ENCODE peak calls at places on chromosomes 11 and 22, in five cellular contexts. L, M, P, C and X are unnamed samples.

GRCh38 chr11:116778556-116778955 is 5.8 kb upstream of the BUD13 start:
- DNase-seq in M (no peak), P (no peak), C (peak; percentile 19), L (no peak), X (no peak)

GRCh38 chr11:110160016-110160415 is 66.8 kb downstream of the ZC3H12C start:
- DNase-seq in P (peak; percentile 35), M (no peak), C (peak; percentile 59), L (no peak), X (no peak)

GRCh38 chr22:49934144-49934890 is 15.9 kb downstream of the CRELD2 start:
- DNase-seq in L (peak; percentile 91), C (peak; percentile 47), M (peak; percentile 64), P (no peak), X (no peak)

GRCh38 chr11:83249972-83250593 is 36.1 kb downstream of the CCDC90B start:
- DNase-seq in L (no peak), P (peak; percentile 69), M (peak; percentile 61), C (peak; percentile 75), X (no peak)

GRCh38 chr11:34546511-34547206 is 33.1 kb upstream of the ELF5 start:
- DNase-seq in C (no peak), M (no peak), P (no peak), L (no peak), X (no peak)

GRCh38 chr11:7968686-7969085 is 3.4 kb upstream of the NLRP10 start:
- DNase-seq in L (no peak), C (no peak), P (no peak), M (no peak), X (no peak)

GRCh38 chr11:12822623-12823022 is 148.4 kb downstream of the TEAD1 start:
- DNase-seq in M (no peak), L (no peak), P (no peak), C (no peak), X (no peak)

GRCh38 chr22:36948273-36949055 is 35.0 kb downstream of the CSF2RB start:
- DNase-seq in L (no peak), C (no peak), P (peak; percentile 84), M (no peak), X (no peak)

GRCh38 chr22:27820896-27821866 is 19.6 kb upstream of the MN1 start:
- DNase-seq in P (no peak), M (no peak), L (no peak), C (no peak), X (no peak)

GRCh38 chr11:5226732-5227327 is at the start of gene HBB:
- DNase-seq in L (no peak), P (no peak), M (no peak), C (no peak), X (no peak)

GRCh38 chr11:27696112-27696511 is 4.1 kb downstream of the BDNF start:
- DNase-seq in C (peak; percentile 28), L (no peak), M (no peak), P (no peak), X (no peak)

GRCh38 chr11:105670811-105671210 is 60.9 kb downstream of the GRIA4 start:
- DNase-seq in L (no peak), M (no peak), P (no peak), C (no peak), X (no peak)

GRCh38 chr22:44543781-44544181 is 45.7 kb upstream of the RTL6 start:
- DNase-seq in L (peak; percentile 20), C (no peak), P (peak; percentile 39), M (no peak), X (no peak)

GRCh38 chr22:46757104-46757503 is 5.3 kb upstream of the TBC1D22A start:
- DNase-seq in P (no peak), L (no peak), M (no peak), C (no peak), X (no peak)

GRCh38 chr22:46758098-46758497 is 4.4 kb upstream of the TBC1D22A start:
- DNase-seq in P (no peak), L (no peak), M (no peak), C (no peak), X (no peak)

GRCh38 chr22:46756097-46756496 is 6.4 kb upstream of the TBC1D22A start:
- DNase-seq in M (peak; percentile 19), L (no peak), C (no peak), P (no peak), X (no peak)

GRCh38 chr22:46761017-46761416 is 1.4 kb upstream of the TBC1D22A start:
- DNase-seq in C (no peak), M (no peak), L (peak; percentile 24), P (no peak), X (no peak)

DNA sequence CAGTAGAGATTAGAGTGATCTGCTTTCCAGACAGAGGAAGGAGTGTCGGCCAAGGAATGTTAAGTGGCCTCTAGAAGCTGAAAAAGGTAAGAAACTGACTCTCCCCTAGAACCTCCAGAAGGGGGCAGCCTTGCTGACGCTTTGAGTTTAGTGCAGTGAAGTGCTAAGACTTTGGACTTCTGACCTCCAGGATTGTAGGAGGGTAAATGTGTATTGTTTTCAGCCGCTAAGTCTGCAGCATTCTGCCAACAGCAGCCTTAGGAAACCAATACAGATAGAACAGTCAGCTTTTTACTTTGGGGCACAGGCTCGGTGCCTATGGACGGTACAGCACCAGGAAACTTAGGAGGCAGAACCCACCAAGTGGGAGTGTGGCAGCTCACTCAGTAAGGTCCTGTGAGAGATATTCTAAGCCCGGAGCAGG is 3.6 kb upstream of the TBC1D22A start:
- DNase-seq in L (peak; percentile 72), P (peak; percentile 80), M (peak; percentile 70), C (peak; percentile 62), X (no peak)
- TF ChIP-seq CTCF in L (peak; percentile 72), P (peak; percentile 85), M (peak; percentile 49), C (peak; percentile 80), X (peak; percentile 61)

DNA sequence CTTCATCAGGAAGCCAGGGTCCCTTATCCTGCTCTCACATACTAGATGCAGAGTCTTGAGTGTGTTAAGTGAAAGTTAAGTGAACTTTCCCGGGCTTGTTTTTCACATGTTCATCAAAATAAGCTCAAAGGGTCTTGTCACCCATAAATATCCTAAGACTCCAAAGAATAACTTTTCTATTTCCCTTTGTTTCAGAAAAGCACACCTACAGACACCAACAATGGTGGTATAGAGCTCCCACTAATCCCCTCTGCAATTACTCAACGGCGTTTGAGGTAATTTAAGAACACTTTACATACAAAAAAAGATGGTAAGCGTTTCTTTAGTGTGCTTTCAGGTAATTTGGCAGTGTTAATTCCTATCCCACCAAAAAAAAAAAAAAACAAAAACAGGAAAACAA is 2.5 kb downstream of the PRR14L start:
- DNase-seq in L (no peak), M (no peak), C (no peak), P (no peak), X (no peak)
- H3K4me3 ChIP-seq in L (no peak overlapping the region), M (no peak overlapping the region), C (peak overlapping the region; percentile 99), P (no peak overlapping the region), X (no peak overlapping the region)

DNA sequence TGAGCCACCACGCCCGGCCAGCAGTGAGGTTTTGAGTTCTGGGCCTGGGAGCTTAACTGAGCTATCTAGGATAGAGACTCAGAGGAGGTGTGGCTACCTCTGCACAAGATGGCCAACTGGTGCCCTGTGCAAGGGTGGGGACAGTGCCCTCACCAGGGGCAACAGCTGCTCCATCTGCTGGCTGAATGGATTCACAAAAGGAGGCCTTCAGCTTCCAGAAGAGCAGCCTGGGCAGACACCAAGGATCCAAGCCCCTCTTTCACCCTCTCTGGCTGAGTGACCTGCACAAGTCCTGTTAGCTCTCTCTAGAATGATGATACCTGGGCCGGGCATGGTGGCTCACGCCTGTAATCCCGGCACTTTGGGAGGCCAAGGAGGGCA is 33.5 kb upstream of the BAIAP2L2 start:
- DNase-seq in C (no peak), M (no peak), L (peak; percentile 61), P (no peak), X (no peak)
- TF ChIP-seq CTCF in C (no peak), M (no peak), L (peak; percentile 56), P (no peak), X (no peak)

GRCh38 chr22:42887114-42887513 is 30.0 kb upstream of the ARFGAP3 start:
- DNase-seq in C (no peak), L (no peak), M (no peak), P (no peak), X (no peak)

GRCh38 chr22:42891008-42891407 is 33.9 kb upstream of the ARFGAP3 start:
- DNase-seq in P (no peak), L (no peak), C (no peak), M (no peak), X (no peak)

GRCh38 chr22:42887523-42888507 is 30.7 kb upstream of the ARFGAP3 start:
- DNase-seq in P (no peak), L (no peak), M (no peak), C (no peak), X (no peak)

GRCh38 chr22:42891696-42892095 is 34.6 kb upstream of the ARFGAP3 start:
- DNase-seq in P (no peak), C (no peak), L (no peak), M (no peak), X (no peak)

DNA sequence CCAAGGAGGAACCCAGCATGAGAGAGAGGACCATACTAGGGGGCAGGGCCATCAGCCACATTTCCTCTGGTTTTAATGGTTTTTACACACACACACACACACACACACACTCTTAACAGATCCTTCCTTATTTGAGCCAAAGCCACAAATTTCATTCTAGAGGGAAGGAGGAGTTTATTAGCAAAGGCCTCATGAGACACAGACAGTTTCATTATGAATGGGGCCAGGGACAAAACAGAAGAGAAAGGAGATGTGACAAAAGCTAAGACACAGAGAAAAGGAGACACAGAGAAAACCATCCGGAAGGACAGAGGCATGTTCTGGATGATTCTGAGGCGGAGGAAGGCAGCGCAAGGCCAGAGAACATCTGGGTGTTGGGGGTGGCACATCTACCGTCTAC is 32.2 kb upstream of the ARFGAP3 start:
- DNase-seq in M (no peak), C (no peak), P (no peak), L (no peak), X (no peak)
- H3K4me3 ChIP-seq in M (no peak overlapping the region), C (no peak overlapping the region), P (no peak overlapping the region), L (no peak overlapping the region), X (no peak overlapping the region)